ENCODE peak calls at places on chromosome 13, in ten cellular contexts. X is Caco-2, E is tibial nerve, H is mucosa of descending colon, U is lung, F is mammary epithelial cell, R is A549, P is right cardiac atrium, B is neural progenitor cell, S is colonic mucosa. T is an unnamed sample.

GRCh38 chr13:50421457-50422130 is 406.4 kb downstream of the KCNRG start:
- DNase-seq in F (peak; percentile 51), U (no peak), B (no peak), E (no peak), P (no peak), X (no peak), R (no peak), H (no peak), S (no peak), T (no peak)

GRCh38 chr13:111937763-111938375 is 129.1 kb upstream of the SOX1 start:
- DNase-seq in R (no peak), S (no peak), X (no peak), H (no peak), B (no peak), F (peak; percentile 32), E (no peak), U (no peak), P (no peak), T (peak; percentile 40)

GRCh38 chr13:50760751-50761150 is 82.7 kb downstream of the DLEU7 start:
- DNase-seq in S (no peak), E (no peak), X (no peak), R (no peak), U (no peak), P (no peak), F (no peak), B (no peak), H (no peak), T (no peak)

GRCh38 chr13:80802946-80803345 is 462.0 kb upstream of the SPRY2 start:
- DNase-seq in X (no peak), B (no peak), S (no peak), F (no peak), U (no peak), H (no peak), P (no peak), R (no peak), E (no peak), T (no peak)

GRCh38 chr13:84446972-84447700 is 564.9 kb upstream of the SLITRK1 start:
- DNase-seq in R (no peak), E (no peak), F (no peak), U (no peak), X (no peak), H (no peak), B (no peak), S (no peak), P (no peak), T (no peak)

GRCh38 chr13:28730762-28731161 is 12.0 kb upstream of the SLC46A3 start:
- DNase-seq in R (no peak), U (no peak), S (no peak), B (no peak), F (no peak), P (no peak), H (no peak), X (no peak), E (no peak), T (no peak)

GRCh38 chr13:93199856-93200255 is 26.8 kb upstream of the GPC6 start:
- DNase-seq in E (no peak), U (no peak), B (no peak), H (no peak), X (no peak), F (no peak), R (no peak), S (no peak), P (no peak), T (no peak)

GRCh38 chr13:74203576-74203975 is 69.4 kb upstream of the KLF12 start:
- DNase-seq in F (no peak), P (no peak), B (no peak), E (no peak), U (no peak), H (no peak), X (no peak), R (no peak), S (no peak), T (no peak)

GRCh38 chr13:44646044-44646443 is 69.9 kb upstream of the TSC22D1 start:
- DNase-seq in P (no peak), H (no peak), S (no peak), R (no peak), F (no peak), B (no peak), U (no peak), E (no peak), X (no peak), T (no peak)

GRCh38 chr13:92767468-92767867 is 459.1 kb upstream of the GPC6 start:
- DNase-seq in U (no peak), B (no peak), P (no peak), X (no peak), S (no peak), E (no peak), F (no peak), R (no peak), H (no peak), T (no peak)

GRCh38 chr13:75752848-75753247 is 116.7 kb downstream of the LMO7 start:
- DNase-seq in R (no peak), F (no peak), B (no peak), S (no peak), E (no peak), X (no peak), U (no peak), P (no peak), H (no peak), T (no peak)

GRCh38 chr13:25489238-25489637 is 117.5 kb downstream of the ATP8A2 start:
- DNase-seq in X (no peak), E (no peak), S (no peak), R (no peak), B (peak; percentile 14), P (no peak), U (no peak), H (no peak), F (no peak), T (no peak)

GRCh38 chr13:24033527-24034302 is 126.8 kb upstream of the SPATA13 start:
- DNase-seq in P (no peak), S (no peak), F (no peak), X (no peak), U (peak; percentile 26), B (no peak), R (no peak), E (no peak), H (no peak), T (no peak)

GRCh38 chr13:97388385-97388784 is 45.6 kb upstream of the RAP2A start:
- DNase-seq in H (no peak), P (no peak), B (no peak), X (no peak), F (no peak), U (no peak), S (no peak), E (no peak), R (no peak), T (no peak)

GRCh38 chr13:43159007-43159406 is 135.6 kb downstream of the DNAJC15 start:
- DNase-seq in H (no peak), P (no peak), F (no peak), U (no peak), S (no peak), B (no peak), X (peak; percentile 46), E (no peak), R (no peak), T (no peak)

GRCh38 chr13:41458187-41458938 is 1.0 kb downstream of the RGCC start:
- DNase-seq in S (peak; percentile 32), U (peak; percentile 42), F (peak; percentile 42), P (peak; percentile 43), X (peak; percentile 51), H (peak; percentile 72), B (peak; percentile 54), R (no peak), E (no peak), T (no peak)
- H3K4me1 ChIP-seq in S (no peaks in the 10 kb centered on the region), U (peaks cover 11% of the 10 kb centered on the region), F (peaks cover 20% of the 10 kb centered on the region), P (peaks cover 2% of the 10 kb centered on the region), X (no peaks in the 10 kb centered on the region), H (peaks cover 11% of the 10 kb centered on the region), B (no peaks in the 10 kb centered on the region), R (no peaks in the 10 kb centered on the region), E (no peaks in the 10 kb centered on the region), T (peaks cover 27% of the 10 kb centered on the region)

GRCh38 chr13:48978942-48979601 is 3.4 kb downstream of the FNDC3A start:
- DNase-seq in E (no peak), R (no peak), S (no peak), B (no peak), X (no peak), U (no peak), F (no peak), P (no peak), H (no peak), T (no peak)
- H3K4me1 ChIP-seq in E (peaks cover 3% of the 10 kb centered on the region), R (peaks cover 30% of the 10 kb centered on the region), S (peaks cover 6% of the 10 kb centered on the region), B (peaks cover 19% of the 10 kb centered on the region), X (peaks cover 4% of the 10 kb centered on the region), U (peaks cover 2% of the 10 kb centered on the region), F (peaks cover 8% of the 10 kb centered on the region), P (no peaks in the 10 kb centered on the region), H (peaks cover 13% of the 10 kb centered on the region), T (peaks cover 58% of the 10 kb centered on the region)

GRCh38 chr13:30115257-30115600 is 192.1 kb downstream of the KATNAL1 start:
- DNase-seq in P (no peak), B (no peak), F (no peak), U (no peak), S (no peak), H (no peak), X (no peak), E (no peak), R (no peak), T (no peak)
- H3K4me1 ChIP-seq in P (peaks cover 4% of the 10 kb centered on the region), B (peaks cover 24% of the 10 kb centered on the region), F (peaks cover 24% of the 10 kb centered on the region), U (no peaks in the 10 kb centered on the region), S (peaks cover 9% of the 10 kb centered on the region), H (peaks cover 11% of the 10 kb centered on the region), X (peaks cover 29% of the 10 kb centered on the region), E (no peaks in the 10 kb centered on the region), R (peaks cover 13% of the 10 kb centered on the region), T (peaks cover 56% of the 10 kb centered on the region)

GRCh38 chr13:40185393-40185792 is 481.0 kb downstream of the FOXO1 start:
- DNase-seq in B (no peak), H (no peak), X (no peak), R (no peak), P (no peak), F (no peak), E (no peak), S (no peak), U (no peak), T (no peak)
- H3K4me1 ChIP-seq in B (peaks cover 24% of the 10 kb centered on the region), H (no peaks in the 10 kb centered on the region), X (peaks cover 16% of the 10 kb centered on the region), R (peaks cover 15% of the 10 kb centered on the region), P (no peaks in the 10 kb centered on the region), F (peaks cover 23% of the 10 kb centered on the region), E (no peaks in the 10 kb centered on the region), S (no peaks in the 10 kb centered on the region), U (peaks cover 3% of the 10 kb centered on the region), T (peaks cover 27% of the 10 kb centered on the region)